ENCODE peak calls at places on chromosome 11, in six cellular contexts. E is CD8-positive, alpha-beta T cell; O is NCI-H1436; U is DMS153; D is stimulated activated CD4-positive, alpha-beta T cell treated with anti-CD3 and anti-CD28 coated beads, TNF-alpha, amount 100 ng/mL, for 48 hours; V is activated CD8-positive, alpha-beta memory T cell treated with anti-CD3 and anti-CD28 coated beads, Interleukin-2, amount 50 U/mL, for 48 hours. X is an unnamed sample.

GRCh38 chr11:21429401-21429800 is 760.0 kb downstream of the NELL1 start:
- DNase-seq in E (no peak), O (no peak), U (no peak), D (no peak), V (no peak), X (no peak)

GRCh38 chr11:104529916-104530315 is 366.0 kb upstream of the PDGFD start:
- DNase-seq in E (no peak), O (no peak), U (no peak), D (no peak), V (no peak), X (no peak)

GRCh38 chr11:19453893-19454292 is 213.1 kb upstream of the E2F8 start:
- DNase-seq in E (no peak), O (no peak), U (no peak), D (no peak), V (no peak), X (no peak)

GRCh38 chr11:111105566-111105965 is 140.0 kb upstream of the POU2AF2 start:
- DNase-seq in E (no peak), O (no peak), U (no peak), D (no peak), V (no peak), X (no peak)

GRCh38 chr11:74777877-74778276 is 29.2 kb downstream of the RNF169 start:
- DNase-seq in E (no peak), O (no peak), U (no peak), D (no peak), V (no peak), X (no peak)

GRCh38 chr11:19957301-19957985 is 202.8 kb downstream of the DBX1 start:
- DNase-seq in E (no peak), O (no peak), U (no peak), D (no peak), V (no peak), X (no peak)

GRCh38 chr11:73463359-73463758 is 87.2 kb downstream of the RELT start:
- DNase-seq in E (no peak), O (no peak), U (no peak), D (no peak), V (no peak), X (no peak)

GRCh38 chr11:56624661-56625110 is 10.0 kb upstream of the OR5M1 start:
- DNase-seq in E (no peak), O (no peak), U (peak), D (no peak), V (no peak), X (no peak)

GRCh38 chr11:14614223-14614622 is 29.4 kb upstream of the PDE3B start:
- DNase-seq in E (no peak), O (no peak), U (no peak), D (no peak), V (no peak), X (no peak)

GRCh38 chr11:88301478-88302140 is 35.9 kb downstream of the CTSC start:
- DNase-seq in E (peak), O (no peak), U (no peak), D (no peak), V (no peak), X (no peak)

GRCh38 chr11:42482822-42483221 is 829.0 kb upstream of the API5 start:
- DNase-seq in E (no peak), O (no peak), U (no peak), D (no peak), V (no peak), X (no peak)

GRCh38 chr11:45259607-45260006 is 26.5 kb downstream of the SYT13 start:
- DNase-seq in E (no peak), O (no peak), U (no peak), D (no peak), V (no peak), X (peak)

GRCh38 chr11:944711-945470 is 19.2 kb downstream of the AP2A2 start:
- DNase-seq in E (no peak), O (no peak), U (no peak), D (no peak), V (no peak), X (no peak)

GRCh38 chr11:8006349-8006977 is 19.3 kb downstream of the EIF3F start:
- DNase-seq in E (peak), O (peak), U (peak), D (peak), V (peak), X (peak)